ENCODE peak calls at places on chromosomes 7 and 10, in six cellular contexts. X, M, Z, V, C and P are unnamed samples.
A peak's percentile ranks its signal among the peaks of the same experiment; 100 is the strongest.

GRCh38 chr10:132675031-132675740 is 110.8 kb downstream of the NKX6-2 start:
- DNase-seq in X (no peak), M (no peak), Z (no peak), V (no peak), C (no peak), P (no peak)

GRCh38 chr10:12018438-12019342 is 23.9 kb downstream of the UPF2 start:
- DNase-seq in X (no peak), M (no peak), Z (no peak), V (no peak), C (no peak), P (no peak)

GRCh38 chr10:55370021-55370420 is 569.0 kb upstream of the PCDH15 start:
- DNase-seq in X (no peak), M (peak; percentile 14), Z (no peak), V (no peak), C (no peak), P (no peak)

GRCh38 chr10:72889391-72889831 is 4.1 kb upstream of the OIT3 start:
- DNase-seq in X (no peak), M (no peak), Z (no peak), V (peak; percentile 89), C (no peak), P (peak; percentile 0)

GRCh38 chr10:90023950-90024349 is 322.6 kb downstream of the KIF20B start:
- DNase-seq in X (no peak), M (no peak), Z (no peak), V (no peak), C (no peak), P (no peak)

GRCh38 chr7:96723622-96724021 is 14.0 kb upstream of the SEM1 start:
- DNase-seq in X (no peak), M (no peak), Z (no peak), V (no peak), C (no peak), P (no peak)

GRCh38 chr10:2081501-2081900 is 344.2 kb upstream of the ADARB2 start:
- DNase-seq in X (no peak), M (no peak), Z (no peak), V (no peak), C (peak; percentile 43), P (no peak)

GRCh38 chr7:121960678-121961461 is 87.9 kb downstream of the PTPRZ1 start:
- DNase-seq in X (no peak), M (peak; percentile 42), Z (no peak), V (no peak), C (no peak), P (peak; percentile 24)

GRCh38 chr10:1002425-1003006 is 14.3 kb downstream of the GTPBP4 start:
- DNase-seq in X (no peak), M (no peak), Z (no peak), V (no peak), C (no peak), P (no peak)

GRCh38 chr10:17588420-17588819 is 28.8 kb downstream of the HACD1 start:
- DNase-seq in X (no peak), M (no peak), Z (no peak), V (no peak), C (no peak), P (no peak)

GRCh38 chr7:512541-513311 is 6.9 kb downstream of the PDGFA start:
- DNase-seq in X (peak; percentile 44), M (no peak), Z (no peak), V (no peak), C (peak; percentile 52), P (no peak)

GRCh38 chr7:44147026-44147881 is 6.1 kb upstream of the MYL7 start:
- DNase-seq in X (peak; percentile 36), M (no peak), Z (no peak), V (no peak), C (no peak), P (no peak)

GRCh38 chr10:12566161-12567115 is 217.1 kb downstream of the CAMK1D start:
- DNase-seq in X (peak; percentile 20), M (peak; percentile 14), Z (no peak), V (no peak), C (no peak), P (no peak)

GRCh38 chr7:37212526-37212925 is 236.1 kb downstream of the ELMO1 start:
- DNase-seq in X (no peak), M (no peak), Z (no peak), V (no peak), C (no peak), P (no peak)

GRCh38 chr7:23334482-23335056 is 35.4 kb downstream of the MALSU1 start:
- DNase-seq in X (no peak), M (peak; percentile 90), Z (no peak), V (peak; percentile 100), C (peak; percentile 51), P (peak; percentile 83)

GRCh38 chr7:82032899-82033298 is 263.1 kb upstream of the HGF start:
- DNase-seq in X (no peak), M (no peak), Z (no peak), V (no peak), C (no peak), P (no peak)

GRCh38 chr7:38629621-38630020 is 1.6 kb downstream of the AMPH start:
- DNase-seq in X (no peak), M (peak; percentile 7), Z (no peak), V (no peak), C (no peak), P (no peak)

GRCh38 chr7:95687759-95688343 is 84.5 kb upstream of the DYNC1I1 start:
- DNase-seq in X (no peak), M (no peak), Z (no peak), V (no peak), C (no peak), P (no peak)

GRCh38 chr7:1040790-1041189 is 3.6 kb upstream of the GPR146 start:
- DNase-seq in X (no peak), M (no peak), Z (no peak), V (no peak), C (no peak), P (no peak)

GRCh38 chr10:35340975-35341374 is 4.7 kb downstream of the CCNY start:
- DNase-seq in X (peak; percentile 32), M (no peak), Z (no peak), V (no peak), C (peak; percentile 51), P (no peak)

GRCh38 chr7:123966936-123967335 is 41.9 kb downstream of the SPAM1 start:
- DNase-seq in X (no peak), M (no peak), Z (no peak), V (no peak), C (no peak), P (no peak)
- TF ChIP-seq CTCF in X (no peak), M (no peak), Z (no peak), V (peak; percentile 53), C (no peak), P (no peak)

GRCh38 chr10:125505648-125506047 is 177.3 kb downstream of the TEX36 start:
- DNase-seq in X (no peak), M (no peak), Z (no peak), V (no peak), C (no peak), P (no peak)
- TF ChIP-seq CTCF in X (no peak), M (no peak), Z (no peak), V (no peak), C (no peak), P (no peak)

GRCh38 chr7:86598311-86598710 is 45.4 kb upstream of the GRM3 start:
- DNase-seq in X (no peak), M (no peak), Z (no peak), V (peak; percentile 10), C (no peak), P (no peak)

GRCh38 chr7:86598721-86599120 is 45.0 kb upstream of the GRM3 start:
- DNase-seq in X (no peak), M (no peak), Z (no peak), V (no peak), C (no peak), P (no peak)

DNA sequence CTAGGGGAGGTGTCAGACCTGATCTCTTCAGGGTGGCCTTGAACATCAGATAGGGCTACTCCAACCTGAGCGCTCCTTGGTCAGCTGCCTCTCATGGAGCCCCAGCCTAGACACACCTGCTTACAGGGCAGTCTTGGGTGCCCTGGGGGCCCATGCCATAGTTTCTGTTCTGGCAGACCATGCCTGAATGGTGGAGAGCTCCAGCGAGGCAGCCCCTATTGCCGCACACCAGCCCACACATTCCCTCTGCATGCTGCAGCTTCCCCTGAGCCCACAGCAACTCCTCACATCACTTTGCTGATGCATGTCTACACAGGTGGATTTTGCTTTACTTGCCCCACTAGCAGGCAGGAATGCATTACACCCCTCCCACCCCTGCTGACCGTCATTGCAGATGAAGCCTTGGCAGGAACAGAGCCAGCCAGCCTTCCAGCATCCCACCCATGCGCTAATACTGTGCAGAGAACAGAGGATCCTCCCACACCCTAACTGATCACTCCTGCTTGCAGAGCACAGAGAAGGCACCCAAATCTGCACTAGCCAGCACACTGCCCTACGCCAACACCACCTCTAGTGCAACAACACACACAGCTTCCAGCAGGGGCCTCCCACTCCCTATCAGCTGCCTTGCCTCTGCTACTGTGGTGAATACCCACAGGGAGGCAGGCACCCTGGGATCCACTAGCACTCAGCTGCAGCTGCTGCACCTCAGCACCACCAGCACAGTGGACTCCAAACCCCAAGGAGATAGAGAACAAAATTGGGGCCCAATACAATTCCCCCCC is 43.0 kb upstream of the GRM3 start:
- DNase-seq in X (no peak), M (no peak), Z (no peak), V (no peak), C (no peak), P (no peak)
- TF ChIP-seq CTCF in X (no peak), M (no peak), Z (peak; percentile 29), V (peak; percentile 60), C (no peak), P (no peak)

GRCh38 chr7:92523110-92523509 is 5.2 kb downstream of the PEX1 start:
- DNase-seq in X (no peak), M (no peak), Z (no peak), V (no peak), C (no peak), P (no peak)

GRCh38 chr7:92528188-92528957 is at the start of the genes PEX1 and RBM48:
- DNase-seq in X (peak; percentile 95), M (peak; percentile 96), Z (peak; percentile 94), V (peak; percentile 99), C (peak; percentile 97), P (peak; percentile 98)

GRCh38 chr7:92528958-92529264 is 316 bp downstream of the RBM48 start:
- DNase-seq in X (no peak), M (no peak), Z (no peak), V (no peak), C (no peak), P (no peak)

DNA sequence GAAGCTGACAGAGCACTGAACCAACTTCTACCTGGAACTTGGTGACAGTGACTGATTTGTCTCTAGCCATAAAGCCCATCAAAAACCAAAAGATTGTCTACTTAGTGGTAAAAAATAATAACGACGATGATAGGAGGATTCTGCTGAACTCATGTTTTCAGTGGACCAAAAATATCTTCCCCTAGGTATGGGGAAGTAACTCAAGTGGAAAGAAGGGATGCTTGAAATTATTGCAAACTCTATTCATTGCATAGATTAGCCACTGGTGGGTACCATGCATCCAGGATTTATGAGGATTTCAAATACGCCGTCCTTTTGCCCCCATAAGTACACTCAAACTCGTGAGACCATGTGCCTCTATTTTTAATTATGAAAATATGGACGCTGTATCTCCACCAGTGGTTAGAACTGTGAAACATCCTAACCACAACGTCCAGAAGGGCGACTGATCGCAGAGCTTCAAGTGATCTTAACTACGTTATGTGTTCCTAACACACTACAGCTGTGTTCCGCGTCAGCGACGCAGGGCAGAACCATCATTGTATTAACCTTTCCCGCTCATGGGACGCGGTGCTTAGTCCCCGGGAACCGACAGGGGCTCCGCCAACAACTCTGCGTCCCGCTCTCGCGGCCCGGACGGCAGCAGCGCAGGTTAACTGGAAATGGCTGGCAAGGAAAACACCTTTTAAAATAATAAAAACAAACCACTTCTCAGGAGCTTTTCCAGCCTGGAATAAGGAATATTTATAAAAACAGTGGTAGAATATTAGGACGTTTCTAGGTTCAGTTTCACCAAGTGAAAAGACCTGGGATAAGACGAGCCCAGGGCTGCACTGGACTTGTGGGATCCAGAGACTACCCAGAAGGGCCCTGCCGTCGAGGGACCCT is 776 bp downstream of the PEX1 start:
- DNase-seq in X (peak; percentile 46), M (no peak), Z (peak; percentile 65), V (peak; percentile 23), C (peak; percentile 55), P (no peak)
- TF ChIP-seq CTCF in X (no peak), M (peak; percentile 6), Z (no peak), V (no peak), C (no peak), P (no peak)